ENCODE peak calls at places on chromosomes 1 and 21, in seven cellular contexts. One of them, this sample, is unnamed.

GRCh38 chr1:175192630-175193338 is at the start of gene KIAA0040:
- DNase-seq in GM12892: peak; percentile 62
- DNase-seq in dorsolateral prefrontal cortex: peak; percentile 38
- DNase-seq in AG04449: no peak
- DNase-seq in NCI-H2081: no peak
- DNase-seq in NCI-H1105: peak; percentile 15
- DNase-seq in GM03348: peak; percentile 49
- DNase-seq in this sample: peak; percentile 14

GRCh38 chr1:175016073-175016722 is 7.0 kb downstream of the MRPS14 start:
- DNase-seq in GM12892: no peak
- DNase-seq in dorsolateral prefrontal cortex: no peak
- DNase-seq in AG04449: peak; percentile 40
- DNase-seq in NCI-H2081: no peak
- DNase-seq in NCI-H1105: no peak
- DNase-seq in GM03348: peak; percentile 33
- DNase-seq in this sample: no peak

GRCh38 chr1:25810341-25811299 is 9.1 kb upstream of the MTFR1L start:
- DNase-seq in GM12892: peak; percentile 83
- DNase-seq in dorsolateral prefrontal cortex: peak; percentile 82
- DNase-seq in AG04449: no peak
- DNase-seq in NCI-H2081: peak; percentile 63
- DNase-seq in NCI-H1105: peak; percentile 31
- DNase-seq in GM03348: peak; percentile 85
- DNase-seq in this sample: peak; percentile 78

GRCh38 chr1:210310562-210310961 is 18.1 kb upstream of the HHAT start:
- DNase-seq in GM12892: no peak
- DNase-seq in dorsolateral prefrontal cortex: no peak
- DNase-seq in AG04449: no peak
- DNase-seq in NCI-H2081: no peak
- DNase-seq in NCI-H1105: no peak
- DNase-seq in GM03348: no peak
- DNase-seq in this sample: no peak

GRCh38 chr1:52913537-52913936 is 8.0 kb downstream of the ECHDC2 start:
- DNase-seq in GM12892: no peak
- DNase-seq in dorsolateral prefrontal cortex: no peak
- DNase-seq in AG04449: no peak
- DNase-seq in NCI-H2081: no peak
- DNase-seq in NCI-H1105: no peak
- DNase-seq in GM03348: no peak
- DNase-seq in this sample: no peak

GRCh38 chr1:172383541-172383940 is 36.9 kb upstream of the C1orf105 start:
- DNase-seq in GM12892: no peak
- DNase-seq in dorsolateral prefrontal cortex: no peak
- DNase-seq in AG04449: peak; percentile 54
- DNase-seq in NCI-H2081: no peak
- DNase-seq in NCI-H1105: no peak
- DNase-seq in GM03348: peak; percentile 52
- DNase-seq in this sample: no peak

GRCh38 chr1:196459383-196459782 is 148.9 kb downstream of the KCNT2 start:
- DNase-seq in GM12892: no peak
- DNase-seq in dorsolateral prefrontal cortex: no peak
- DNase-seq in AG04449: no peak
- DNase-seq in NCI-H2081: no peak
- DNase-seq in NCI-H1105: no peak
- DNase-seq in GM03348: no peak
- DNase-seq in this sample: no peak

GRCh38 chr1:33473900-33474299 is 1.5 kb downstream of the ZSCAN20 start:
- DNase-seq in GM12892: no peak
- DNase-seq in dorsolateral prefrontal cortex: no peak
- DNase-seq in AG04449: no peak
- DNase-seq in NCI-H2081: no peak
- DNase-seq in NCI-H1105: no peak
- DNase-seq in GM03348: no peak
- DNase-seq in this sample: no peak

GRCh38 chr1:6445062-6445763 is 20.6 kb downstream of the ESPN start:
- DNase-seq in GM12892: no peak
- DNase-seq in dorsolateral prefrontal cortex: peak; percentile 41
- DNase-seq in AG04449: no peak
- DNase-seq in NCI-H2081: no peak
- DNase-seq in NCI-H1105: no peak
- DNase-seq in GM03348: peak; percentile 49
- DNase-seq in this sample: peak; percentile 15

GRCh38 chr1:19460535-19461351 is 24.6 kb downstream of the CAPZB start:
- DNase-seq in GM12892: no peak
- DNase-seq in dorsolateral prefrontal cortex: no peak
- DNase-seq in AG04449: no peak
- DNase-seq in NCI-H2081: no peak
- DNase-seq in NCI-H1105: no peak
- DNase-seq in GM03348: no peak
- DNase-seq in this sample: no peak

GRCh38 chr1:54245501-54245900 is 45.5 kb downstream of the MRPL37 start:
- DNase-seq in GM12892: no peak
- DNase-seq in dorsolateral prefrontal cortex: no peak
- DNase-seq in AG04449: no peak
- DNase-seq in NCI-H2081: no peak
- DNase-seq in NCI-H1105: no peak
- DNase-seq in GM03348: peak; percentile 51
- DNase-seq in this sample: no peak

GRCh38 chr1:184634296-184634695 is 120.4 kb downstream of the EDEM3 start:
- DNase-seq in GM12892: no peak
- DNase-seq in dorsolateral prefrontal cortex: no peak
- DNase-seq in AG04449: no peak
- DNase-seq in NCI-H2081: no peak
- DNase-seq in NCI-H1105: no peak
- DNase-seq in GM03348: no peak
- DNase-seq in this sample: no peak

GRCh38 chr1:14941865-14942264 is 211.7 kb upstream of the TMEM51 start:
- DNase-seq in GM12892: no peak
- DNase-seq in dorsolateral prefrontal cortex: no peak
- DNase-seq in AG04449: no peak
- DNase-seq in NCI-H2081: no peak
- DNase-seq in NCI-H1105: peak; percentile 42
- DNase-seq in GM03348: peak; percentile 48
- DNase-seq in this sample: no peak

GRCh38 chr21:20997308-20997632 is 939 bp upstream of the NCAM2 start:
- DNase-seq in GM12892: no peak
- DNase-seq in dorsolateral prefrontal cortex: peak; percentile 40
- DNase-seq in AG04449: no peak
- DNase-seq in NCI-H2081: no peak
- DNase-seq in NCI-H1105: no peak
- DNase-seq in GM03348: no peak
- DNase-seq in this sample: no peak

GRCh38 chr1:116909511-116910378 is at the start of gene PTGFRN:
- DNase-seq in GM12892: peak; percentile 29
- DNase-seq in dorsolateral prefrontal cortex: peak; percentile 44
- DNase-seq in AG04449: no peak
- DNase-seq in NCI-H2081: peak; percentile 22
- DNase-seq in NCI-H1105: peak; percentile 69
- DNase-seq in GM03348: peak; percentile 86
- DNase-seq in this sample: no peak

GRCh38 chr1:109634771-109635750 is 15.4 kb downstream of the AMPD2 start:
- DNase-seq in GM12892: no peak
- DNase-seq in dorsolateral prefrontal cortex: no peak
- DNase-seq in AG04449: no peak
- DNase-seq in NCI-H2081: no peak
- DNase-seq in NCI-H1105: no peak
- DNase-seq in GM03348: no peak
- DNase-seq in this sample: no peak

GRCh38 chr1:147647796-147648633 is 22.3 kb downstream of the ACP6 start:
- DNase-seq in GM12892: no peak
- DNase-seq in dorsolateral prefrontal cortex: no peak
- DNase-seq in AG04449: no peak
- DNase-seq in NCI-H2081: no peak
- DNase-seq in NCI-H1105: no peak
- DNase-seq in GM03348: no peak
- DNase-seq in this sample: no peak

GRCh38 chr21:42193131-42193671 is 25.7 kb upstream of the ABCG1 start:
- DNase-seq in GM12892: no peak
- DNase-seq in dorsolateral prefrontal cortex: no peak
- DNase-seq in AG04449: no peak
- DNase-seq in NCI-H2081: no peak
- DNase-seq in NCI-H1105: no peak
- DNase-seq in GM03348: no peak
- DNase-seq in this sample: peak; percentile 69

GRCh38 chr1:27203946-27204345 is 30.5 kb upstream of the WDTC1 start:
- DNase-seq in GM12892: no peak
- DNase-seq in dorsolateral prefrontal cortex: no peak
- DNase-seq in AG04449: no peak
- DNase-seq in NCI-H2081: no peak
- DNase-seq in NCI-H1105: no peak
- DNase-seq in GM03348: peak; percentile 51
- DNase-seq in this sample: no peak

GRCh38 chr1:154325583-154326545 is 539 bp downstream of the ATP8B2 start:
- DNase-seq in GM12892: no peak
- DNase-seq in dorsolateral prefrontal cortex: peak; percentile 58
- DNase-seq in AG04449: peak; percentile 59
- DNase-seq in NCI-H2081: no peak
- DNase-seq in NCI-H1105: no peak
- DNase-seq in GM03348: peak; percentile 94
- DNase-seq in this sample: no peak

GRCh38 chr1:225851810-225852209 is 30.4 kb downstream of the TMEM63A start:
- DNase-seq in GM12892: peak; percentile 40
- DNase-seq in dorsolateral prefrontal cortex: no peak
- DNase-seq in AG04449: no peak
- DNase-seq in NCI-H2081: no peak
- DNase-seq in NCI-H1105: no peak
- DNase-seq in GM03348: no peak
- DNase-seq in this sample: no peak

GRCh38 chr1:108560430-108561144 is 687 bp downstream of the EEIG2 start:
- DNase-seq in GM12892: no peak
- DNase-seq in dorsolateral prefrontal cortex: peak; percentile 39
- DNase-seq in AG04449: no peak
- DNase-seq in NCI-H2081: no peak
- DNase-seq in NCI-H1105: peak; percentile 88
- DNase-seq in GM03348: peak; percentile 57
- DNase-seq in this sample: peak; percentile 49

GRCh38 chr1:21307663-21308062 is 17.4 kb upstream of the ECE1 start:
- DNase-seq in GM12892: no peak
- DNase-seq in dorsolateral prefrontal cortex: no peak
- DNase-seq in AG04449: no peak
- DNase-seq in NCI-H2081: no peak
- DNase-seq in NCI-H1105: no peak
- DNase-seq in GM03348: no peak
- DNase-seq in this sample: peak; percentile 26

GRCh38 chr1:83996175-83996574 is 2.8 kb downstream of the TTLL7 start:
- DNase-seq in GM12892: no peak
- DNase-seq in dorsolateral prefrontal cortex: no peak
- DNase-seq in AG04449: no peak
- DNase-seq in NCI-H2081: no peak
- DNase-seq in NCI-H1105: no peak
- DNase-seq in GM03348: no peak
- DNase-seq in this sample: no peak

GRCh38 chr1:27548858-27549719 is 54.9 kb downstream of the AHDC1 start:
- DNase-seq in GM12892: no peak
- DNase-seq in dorsolateral prefrontal cortex: no peak
- DNase-seq in AG04449: no peak
- DNase-seq in NCI-H2081: no peak
- DNase-seq in NCI-H1105: no peak
- DNase-seq in GM03348: no peak
- DNase-seq in this sample: no peak